ENCODE peak calls at places on chromosomes 1 and 21, in five cellular contexts. G, D, U, I and R are unnamed samples.

GRCh38 chr1:194935864-194936263 is 1672.4 kb downstream of the KCNT2 start:
- DNase-seq in G (no peak), D (no peak), U (no peak), I (no peak), R (no peak)

GRCh38 chr1:109919271-109919670 is 8.6 kb downstream of the CSF1 start:
- DNase-seq in G (no peak), D (no peak), U (no peak), I (no peak), R (no peak)

GRCh38 chr1:43525995-43526394 is 4.7 kb upstream of the PTPRF start:
- DNase-seq in G (no peak), D (no peak), U (no peak), I (no peak), R (no peak)

GRCh38 chr1:66386712-66387111 is 147.2 kb upstream of the SGIP1 start:
- DNase-seq in G (no peak), D (no peak), U (peak), I (no peak), R (no peak)

GRCh38 chr1:187396929-187397796 is 568.4 kb downstream of the PLA2G4A start:
- DNase-seq in G (no peak), D (no peak), U (no peak), I (peak), R (no peak)

GRCh38 chr1:27599605-27600499 is 4.1 kb downstream of the AHDC1 start:
- DNase-seq in G (no peak), D (no peak), U (no peak), I (peak), R (no peak)

GRCh38 chr1:192575499-192576189 is at the start of gene RGS1:
- DNase-seq in G (peak), D (peak), U (no peak), I (no peak), R (peak)

GRCh38 chr1:61299468-61299867 is 217.1 kb downstream of the NFIA start:
- DNase-seq in G (no peak), D (no peak), U (no peak), I (no peak), R (no peak)

GRCh38 chr21:28156590-28156989 is 836.1 kb downstream of the LTN1 start:
- DNase-seq in G (no peak), D (no peak), U (no peak), I (no peak), R (no peak)

GRCh38 chr1:147494998-147495580 is 46.2 kb upstream of the BCL9 start:
- DNase-seq in G (peak), D (peak), U (peak), I (peak), R (peak)

GRCh38 chr21:43754948-43755781 is 20.9 kb downstream of the CSTB start:
- DNase-seq in G (no peak), D (no peak), U (no peak), I (no peak), R (no peak)

GRCh38 chr1:30697977-30698376 is 25.4 kb downstream of the MATN1 start:
- DNase-seq in G (no peak), D (no peak), U (no peak), I (peak), R (no peak)

GRCh38 chr1:3610165-3610822 is 1.0 kb downstream of the MEGF6 start:
- DNase-seq in G (no peak), D (no peak), U (no peak), I (no peak), R (no peak)

GRCh38 chr21:35015435-35016024 is 33.6 kb downstream of the RUNX1 start:
- DNase-seq in G (no peak), D (no peak), U (no peak), I (no peak), R (no peak)

GRCh38 chr1:8274396-8274795 is 43.5 kb upstream of the SLC45A1 start:
- DNase-seq in G (no peak), D (no peak), U (no peak), I (no peak), R (no peak)

GRCh38 chr1:10033359-10033845 is 644 bp downstream of the UBE4B start:
- DNase-seq in G (no peak), D (no peak), U (no peak), I (peak), R (peak)

GRCh38 chr1:225825606-225826005 is 15.7 kb downstream of the EPHX1 start:
- DNase-seq in G (no peak), D (no peak), U (no peak), I (no peak), R (no peak)

GRCh38 chr1:98049370-98050115 is 128.7 kb upstream of the DPYD start:
- DNase-seq in G (no peak), D (no peak), U (no peak), I (peak), R (no peak)

GRCh38 chr1:59150537-59151386 is 146.1 kb upstream of the FGGY start:
- DNase-seq in G (no peak), D (peak), U (peak), I (peak), R (peak)

GRCh38 chr1:45205000-45205909 is 1.1 kb downstream of the ZSWIM5 start:
- DNase-seq in G (no peak), D (peak), U (no peak), I (peak), R (peak)

GRCh38 chr1:116853680-116854191 is 56.0 kb upstream of the PTGFRN start:
- DNase-seq in G (no peak), D (no peak), U (peak), I (peak), R (peak)